ENCODE peak calls at places on chromosome 19, in six cellular contexts. One of them, this sample, is unnamed.

GRCh38 chr19:50178859-50179537 is 15.9 kb upstream of the IZUMO2 start:
- DNase-seq in A549: no peak
- DNase-seq in endothelial cell of umbilical vein: no peak
- DNase-seq in HepG2: no peak
- DNase-seq in GM12878: peak; percentile 59
- DNase-seq in K562: no peak
- DNase-seq in this sample: no peak

GRCh38 chr19:19568802-19569756 is 31.0 kb downstream of the CILP2 start:
- DNase-seq in A549: no peak
- DNase-seq in endothelial cell of umbilical vein: no peak
- DNase-seq in HepG2: no peak
- DNase-seq in GM12878: no peak
- DNase-seq in K562: no peak
- DNase-seq in this sample: no peak

GRCh38 chr19:37412700-37413099 is 41.8 kb downstream of the ZNF527 start:
- DNase-seq in A549: no peak
- DNase-seq in endothelial cell of umbilical vein: no peak
- DNase-seq in HepG2: no peak
- DNase-seq in GM12878: no peak
- DNase-seq in K562: no peak
- DNase-seq in this sample: no peak

GRCh38 chr19:5567971-5568407 is 236 bp upstream of the TINCR start:
- DNase-seq in A549: no peak
- DNase-seq in endothelial cell of umbilical vein: no peak
- DNase-seq in HepG2: no peak
- DNase-seq in GM12878: no peak
- DNase-seq in K562: no peak
- DNase-seq in this sample: no peak

GRCh38 chr19:39506944-39507714 is 7.8 kb upstream of the SELENOV start:
- DNase-seq in A549: peak; percentile 99
- DNase-seq in endothelial cell of umbilical vein: peak; percentile 69
- DNase-seq in HepG2: peak; percentile 60
- DNase-seq in GM12878: no peak
- DNase-seq in K562: peak; percentile 92
- DNase-seq in this sample: no peak

GRCh38 chr19:37954421-37954874 is 47.4 kb downstream of the SIPA1L3 start:
- DNase-seq in A549: no peak
- DNase-seq in endothelial cell of umbilical vein: no peak
- DNase-seq in HepG2: no peak
- DNase-seq in GM12878: no peak
- DNase-seq in K562: no peak
- DNase-seq in this sample: no peak

GRCh38 chr19:36008336-36008978 is at the start of gene SYNE4:
- DNase-seq in A549: no peak
- DNase-seq in endothelial cell of umbilical vein: no peak
- DNase-seq in HepG2: peak; percentile 77
- DNase-seq in GM12878: no peak
- DNase-seq in K562: no peak
- DNase-seq in this sample: no peak

GRCh38 chr19:7870571-7871279 is 3.5 kb downstream of the PRR36 start:
- DNase-seq in A549: no peak
- DNase-seq in endothelial cell of umbilical vein: peak; percentile 33
- DNase-seq in HepG2: peak; percentile 93
- DNase-seq in GM12878: no peak
- DNase-seq in K562: peak; percentile 98
- DNase-seq in this sample: peak; percentile 92

GRCh38 chr19:49889687-49890348 is 6.9 kb downstream of the IL4I1 start:
- DNase-seq in A549: peak; percentile 61
- DNase-seq in endothelial cell of umbilical vein: peak; percentile 79
- DNase-seq in HepG2: no peak
- DNase-seq in GM12878: no peak
- DNase-seq in K562: peak; percentile 95
- DNase-seq in this sample: no peak

GRCh38 chr19:6227941-6228325 is 51.8 kb downstream of the MLLT1 start:
- DNase-seq in A549: no peak
- DNase-seq in endothelial cell of umbilical vein: no peak
- DNase-seq in HepG2: no peak
- DNase-seq in GM12878: no peak
- DNase-seq in K562: no peak
- DNase-seq in this sample: no peak

GRCh38 chr19:29372461-29372860 is 153.3 kb upstream of the VSTM2B start:
- DNase-seq in A549: no peak
- DNase-seq in endothelial cell of umbilical vein: no peak
- DNase-seq in HepG2: no peak
- DNase-seq in GM12878: no peak
- DNase-seq in K562: no peak
- DNase-seq in this sample: no peak

GRCh38 chr19:45075215-45076028 is 856 bp downstream of the ZNF296 start:
- DNase-seq in A549: peak; percentile 86
- DNase-seq in endothelial cell of umbilical vein: peak; percentile 10
- DNase-seq in HepG2: peak; percentile 39
- DNase-seq in GM12878: peak; percentile 80
- DNase-seq in K562: peak; percentile 89
- DNase-seq in this sample: peak; percentile 92

GRCh38 chr19:28500319-28500718 is 712.6 kb downstream of the UQCRFS1 start:
- DNase-seq in A549: no peak
- DNase-seq in endothelial cell of umbilical vein: no peak
- DNase-seq in HepG2: no peak
- DNase-seq in GM12878: no peak
- DNase-seq in K562: no peak
- DNase-seq in this sample: no peak

GRCh38 chr19:50565984-50566903 is 2.0 kb downstream of the LRRC4B start:
- DNase-seq in A549: no peak
- DNase-seq in endothelial cell of umbilical vein: no peak
- DNase-seq in HepG2: no peak
- DNase-seq in GM12878: no peak
- DNase-seq in K562: no peak
- DNase-seq in this sample: no peak

GRCh38 chr19:50461066-50461875 is 15.0 kb upstream of the EMC10 start:
- DNase-seq in A549: peak; percentile 99
- DNase-seq in endothelial cell of umbilical vein: peak; percentile 68
- DNase-seq in HepG2: peak; percentile 71
- DNase-seq in GM12878: peak; percentile 53
- DNase-seq in K562: peak; percentile 87
- DNase-seq in this sample: peak; percentile 69

GRCh38 chr19:35044317-35045117 is 3.0 kb downstream of the HPN start:
- DNase-seq in A549: peak; percentile 95
- DNase-seq in endothelial cell of umbilical vein: peak; percentile 65
- DNase-seq in HepG2: peak; percentile 28
- DNase-seq in GM12878: no peak
- DNase-seq in K562: peak; percentile 77
- DNase-seq in this sample: peak; percentile 54

GRCh38 chr19:51727349-51727880 is 3.6 kb upstream of the HAS1 start:
- DNase-seq in A549: no peak
- DNase-seq in endothelial cell of umbilical vein: no peak
- DNase-seq in HepG2: no peak
- DNase-seq in GM12878: no peak
- DNase-seq in K562: no peak
- DNase-seq in this sample: no peak

GRCh38 chr19:45391346-45391745 is 13.5 kb downstream of the PPP1R13L start:
- DNase-seq in A549: no peak
- DNase-seq in endothelial cell of umbilical vein: no peak
- DNase-seq in HepG2: peak; percentile 20
- DNase-seq in GM12878: no peak
- DNase-seq in K562: peak; percentile 47
- DNase-seq in this sample: peak; percentile 34

GRCh38 chr19:1833540-1833939 is 14.7 kb downstream of the REXO1 start:
- DNase-seq in A549: no peak
- DNase-seq in endothelial cell of umbilical vein: no peak
- DNase-seq in HepG2: no peak
- DNase-seq in GM12878: no peak
- DNase-seq in K562: no peak
- DNase-seq in this sample: no peak
- TF ChIP-seq MAX in A549: no peak
- TF ChIP-seq MAX in endothelial cell of umbilical vein: no peak
- TF ChIP-seq MAX in HepG2: no peak
- TF ChIP-seq MAX in GM12878: no peak
- TF ChIP-seq MAX in K562: no peak
- TF ChIP-seq MAX in this sample: no peak

GRCh38 chr19:14073925-14074838 is 1.6 kb downstream of the MISP3 start:
- DNase-seq in A549: no peak
- DNase-seq in endothelial cell of umbilical vein: peak; percentile 26
- DNase-seq in HepG2: no peak
- DNase-seq in GM12878: no peak
- DNase-seq in K562: peak; percentile 60
- DNase-seq in this sample: no peak

GRCh38 chr19:14072535-14073231 is at the start of gene MISP3:
- DNase-seq in A549: no peak
- DNase-seq in endothelial cell of umbilical vein: peak; percentile 43
- DNase-seq in HepG2: no peak
- DNase-seq in GM12878: no peak
- DNase-seq in K562: peak; percentile 40
- DNase-seq in this sample: peak; percentile 54

GRCh38 chr19:14070268-14071050 is 2.1 kb upstream of the MISP3 start:
- DNase-seq in A549: no peak
- DNase-seq in endothelial cell of umbilical vein: no peak
- DNase-seq in HepG2: no peak
- DNase-seq in GM12878: no peak
- DNase-seq in K562: no peak
- DNase-seq in this sample: no peak

GRCh38 chr19:14078406-14078805 is 5.8 kb downstream of the MISP3 start:
- DNase-seq in A549: no peak
- DNase-seq in endothelial cell of umbilical vein: no peak
- DNase-seq in HepG2: no peak
- DNase-seq in GM12878: no peak
- DNase-seq in K562: no peak
- DNase-seq in this sample: no peak

DNA sequence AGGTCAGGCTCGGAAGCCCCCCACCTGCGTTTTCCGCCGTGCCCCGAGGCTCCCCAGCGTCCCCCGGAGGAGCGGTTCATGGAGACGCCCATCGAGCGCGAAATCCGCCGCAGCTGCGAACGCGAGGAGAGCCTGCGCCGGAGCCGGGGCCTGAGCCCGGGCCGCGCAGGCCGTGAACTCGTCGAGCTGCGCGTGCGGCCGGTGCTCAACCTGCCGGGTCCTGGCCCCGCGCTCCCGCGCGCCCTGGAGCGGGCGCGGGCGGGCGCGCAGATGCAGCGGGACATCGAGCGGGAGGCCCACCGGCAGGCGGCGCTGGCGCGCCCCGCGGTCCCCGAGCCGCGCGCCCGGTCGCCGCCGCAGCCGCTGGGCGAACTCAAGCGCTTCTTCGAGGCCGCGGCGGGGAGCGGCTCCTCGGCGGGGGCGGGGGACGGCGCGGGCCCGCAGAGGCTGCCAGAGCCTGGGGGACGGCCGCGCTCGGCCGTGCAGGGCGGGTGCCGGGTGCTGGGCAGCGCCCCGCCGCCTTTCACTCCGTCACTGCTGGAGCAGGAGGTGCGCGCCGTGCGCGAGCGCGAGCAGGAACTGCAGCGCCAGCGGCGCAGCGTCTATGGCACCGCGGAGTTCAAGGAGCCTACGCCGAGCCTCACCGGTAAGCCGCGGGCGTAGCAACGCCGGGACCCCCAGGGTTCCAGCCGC is 792 bp downstream of the MISP3 start:
- DNase-seq in A549: no peak
- DNase-seq in endothelial cell of umbilical vein: peak; percentile 59
- DNase-seq in HepG2: no peak
- DNase-seq in GM12878: no peak
- DNase-seq in K562: peak; percentile 85
- DNase-seq in this sample: peak; percentile 81
- TF ChIP-seq POLR2A in A549: no peak
- TF ChIP-seq POLR2A in endothelial cell of umbilical vein: no peak
- TF ChIP-seq POLR2A in HepG2: no peak
- TF ChIP-seq POLR2A in GM12878: no peak
- TF ChIP-seq POLR2A in K562: peak; percentile 32
- TF ChIP-seq POLR2A in this sample: no peak

GRCh38 chr19:2544576-2545415 is 68.9 kb downstream of the GADD45B start:
- DNase-seq in A549: no peak
- DNase-seq in endothelial cell of umbilical vein: no peak
- DNase-seq in HepG2: no peak
- DNase-seq in GM12878: no peak
- DNase-seq in K562: no peak
- DNase-seq in this sample: no peak
- TF ChIP-seq MYC in A549: no peak
- TF ChIP-seq MYC in endothelial cell of umbilical vein: no peak
- TF ChIP-seq MYC in HepG2: no peak
- TF ChIP-seq MYC in GM12878: no peak
- TF ChIP-seq MYC in K562: no peak
- TF ChIP-seq MYC in this sample: no peak

GRCh38 chr19:58304748-58305064 is 471 bp upstream of the ERVK3-1 start:
- DNase-seq in A549: no peak
- DNase-seq in endothelial cell of umbilical vein: no peak
- DNase-seq in HepG2: no peak
- DNase-seq in GM12878: no peak
- DNase-seq in K562: no peak
- DNase-seq in this sample: no peak
- TF ChIP-seq MAX in A549: no peak
- TF ChIP-seq MAX in endothelial cell of umbilical vein: no peak
- TF ChIP-seq MAX in HepG2: no peak
- TF ChIP-seq MAX in GM12878: no peak
- TF ChIP-seq MAX in K562: no peak
- TF ChIP-seq MAX in this sample: no peak

GRCh38 chr19:10112037-10112751 is 701 bp downstream of the P2RY11 start:
- DNase-seq in A549: no peak
- DNase-seq in endothelial cell of umbilical vein: no peak
- DNase-seq in HepG2: no peak
- DNase-seq in GM12878: no peak
- DNase-seq in K562: peak; percentile 41
- DNase-seq in this sample: peak; percentile 94
- TF ChIP-seq POLR2A in A549: no peak
- TF ChIP-seq POLR2A in endothelial cell of umbilical vein: no peak
- TF ChIP-seq POLR2A in HepG2: no peak
- TF ChIP-seq POLR2A in GM12878: peak; percentile 64
- TF ChIP-seq POLR2A in K562: peak; percentile 60
- TF ChIP-seq POLR2A in this sample: peak; percentile 29

GRCh38 chr19:17671906-17672305 is 16.2 kb downstream of the UNC13A start:
- DNase-seq in A549: no peak
- DNase-seq in endothelial cell of umbilical vein: peak; percentile 38
- DNase-seq in HepG2: peak; percentile 24
- DNase-seq in GM12878: no peak
- DNase-seq in K562: peak; percentile 79
- DNase-seq in this sample: peak; percentile 42
- TF ChIP-seq MYC in A549: no peak
- TF ChIP-seq MYC in endothelial cell of umbilical vein: no peak
- TF ChIP-seq MYC in HepG2: no peak
- TF ChIP-seq MYC in GM12878: no peak
- TF ChIP-seq MYC in K562: peak; percentile 26
- TF ChIP-seq MYC in this sample: no peak

GRCh38 chr19:18340990-18341868 is 831 bp downstream of the PGPEP1 start:
- DNase-seq in A549: no peak
- DNase-seq in endothelial cell of umbilical vein: peak; percentile 25
- DNase-seq in HepG2: peak; percentile 52
- DNase-seq in GM12878: no peak
- DNase-seq in K562: peak; percentile 91
- DNase-seq in this sample: peak; percentile 87
- TF ChIP-seq MAX in A549: no peak
- TF ChIP-seq MAX in endothelial cell of umbilical vein: no peak
- TF ChIP-seq MAX in HepG2: peak; percentile 87
- TF ChIP-seq MAX in GM12878: peak; percentile 66
- TF ChIP-seq MAX in K562: peak; percentile 92
- TF ChIP-seq MAX in this sample: peak; percentile 92

GRCh38 chr19:13840751-13841338 is 36.1 kb upstream of the NANOS3 start:
- DNase-seq in A549: no peak
- DNase-seq in endothelial cell of umbilical vein: no peak
- DNase-seq in HepG2: no peak
- DNase-seq in GM12878: no peak
- DNase-seq in K562: no peak
- DNase-seq in this sample: no peak
- TF ChIP-seq POLR2A in A549: no peak
- TF ChIP-seq POLR2A in endothelial cell of umbilical vein: no peak
- TF ChIP-seq POLR2A in HepG2: no peak
- TF ChIP-seq POLR2A in GM12878: no peak
- TF ChIP-seq POLR2A in K562: no peak
- TF ChIP-seq POLR2A in this sample: peak; percentile 48